ENCODE peak calls at places on chromosomes 16 and 17, in four cellular contexts. I is mesenchymal stem cell, E is HCEC 1CT, O is progenitor cell of endocrine pancreas. V is an unnamed sample.

GRCh38 chr17:74244543-74244942 is 29.5 kb upstream of the DNAI2 start:
- DNase-seq in E (no peak), O (no peak), I (no peak), V (no peak)

GRCh38 chr17:72441899-72442298 is 321.1 kb downstream of the SOX9 start:
- DNase-seq in E (no peak), O (no peak), I (no peak), V (no peak)

GRCh38 chr17:4573682-4574081 is 10.6 kb upstream of the SMTNL2 start:
- DNase-seq in O (no peak), E (no peak), I (peak; percentile 39), V (no peak)

GRCh38 chr17:76252040-76252954 is 12.0 kb upstream of the RNF157 start:
- DNase-seq in O (no peak), E (peak; percentile 98), I (peak; percentile 100), V (no peak)

GRCh38 chr16:80804451-80805383 is at the start of gene CDYL2:
- DNase-seq in I (no peak), E (no peak), O (peak; percentile 46), V (no peak)

GRCh38 chr17:20263595-20263994 is 203.7 kb downstream of the LGALS9B start:
- DNase-seq in I (peak; percentile 48), E (no peak), O (no peak), V (no peak)

GRCh38 chr16:2449118-2449517 is 10.8 kb upstream of the TEDC2 start:
- DNase-seq in O (no peak), E (no peak), I (no peak), V (no peak)

GRCh38 chr17:14203392-14203791 is 33.3 kb downstream of the CDRT15 start:
- DNase-seq in E (peak; percentile 3), I (no peak), O (no peak), V (no peak)

GRCh38 chr16:64121473-64121872 is 1000.4 kb downstream of the CDH11 start:
- DNase-seq in I (peak; percentile 27), E (peak; percentile 85), O (no peak), V (no peak)

GRCh38 chr17:31442860-31443259 is 51.4 kb downstream of the RAB11FIP4 start:
- DNase-seq in O (no peak), I (no peak), E (no peak), V (no peak)

GRCh38 chr17:21297597-21297996 is 13.1 kb downstream of the MAP2K3 start:
- DNase-seq in O (no peak), I (no peak), E (no peak), V (no peak)

GRCh38 chr16:15807603-15808009 is 49.2 kb downstream of the MYH11 start:
- DNase-seq in O (no peak), I (no peak), E (no peak), V (no peak)

GRCh38 chr17:78974635-78975591 is 4.8 kb downstream of the LGALS3BP start:
- DNase-seq in O (no peak), I (peak; percentile 56), E (peak; percentile 63), V (no peak)

GRCh38 chr17:39352511-39352910 is 48.9 kb downstream of the FBXL20 start:
- DNase-seq in O (no peak), E (peak; percentile 12), I (no peak), V (no peak)

GRCh38 chr17:82859431-82860403 is 19.9 kb upstream of the ZNF750 start:
- DNase-seq in O (no peak), E (peak; percentile 44), I (peak; percentile 86), V (no peak)

GRCh38 chr16:11534262-11534661 is 52.5 kb downstream of the LITAF start:
- DNase-seq in I (no peak), O (no peak), E (no peak), V (no peak)

GRCh38 chr17:39974433-39974832 is 6.2 kb upstream of the PSMD3 start:
- DNase-seq in I (no peak), O (no peak), E (no peak), V (no peak)

GRCh38 chr17:35871415-35871814 is 2.7 kb upstream of the HEATR9 start:
- DNase-seq in O (no peak), I (no peak), E (no peak), V (no peak)

GRCh38 chr16:4846503-4846900 is 586 bp downstream of the GLYR1 start:
- DNase-seq in O (peak; percentile 32), I (peak; percentile 90), E (peak; percentile 33), V (no peak)

GRCh38 chr17:28901866-28902818 is 737 bp downstream of the DHRS13 start:
- DNase-seq in I (peak; percentile 57), O (peak; percentile 51), E (no peak), V (peak; percentile 87)

GRCh38 chr16:89159850-89160354 is 11.6 kb upstream of the CDH15 start:
- DNase-seq in O (no peak), I (no peak), E (no peak), V (no peak)

GRCh38 chr17:45146616-45147101 is 1.6 kb upstream of the HEXIM1 start:
- DNase-seq in O (no peak), I (peak; percentile 76), E (peak; percentile 53), V (no peak)

GRCh38 chr17:73305845-73306836 is 5.7 kb downstream of the CDC42EP4 start:
- DNase-seq in O (no peak), E (no peak), I (no peak), V (no peak)

GRCh38 chr16:1791256-1791942 is 2.1 kb downstream of the IGFALS start:
- DNase-seq in I (no peak), O (no peak), E (no peak), V (no peak)

GRCh38 chr17:45994987-45995386 is 4.1 kb upstream of the STH start:
- DNase-seq in E (no peak), I (no peak), O (no peak), V (no peak)

GRCh38 chr16:86248325-86248905 is 261.9 kb upstream of the FOXF1 start:
- DNase-seq in I (no peak), E (no peak), O (no peak), V (no peak)

GRCh38 chr16:74608944-74609343 is 2.0 kb upstream of the GLG1 start:
- DNase-seq in O (no peak), I (no peak), E (no peak), V (no peak)

GRCh38 chr17:11882716-11883115 is 114.6 kb downstream of the ZNF18 start:
- DNase-seq in I (no peak), E (no peak), O (no peak), V (no peak)

GRCh38 chr16:31110106-31111034 is 2.2 kb downstream of the BCKDK start:
- DNase-seq in O (no peak), E (no peak), I (no peak), V (no peak)

GRCh38 chr17:33049781-33050414 is 58.3 kb downstream of the SPACA3 start:
- DNase-seq in I (peak; percentile 51), O (peak; percentile 18), E (peak; percentile 42), V (no peak)

GRCh38 chr17:8151641-8152111 is 528 bp downstream of the PER1 start:
- DNase-seq in E (peak; percentile 61), O (no peak), I (no peak), V (no peak)

V was measured in NCI-H526 treated with DMSO at 0.1 percent for 48 hours.